ENCODE peak calls at places on chromosome 14, in five cellular contexts. S is HCT116, B is H1, X is K562, V is SK-N-MC. H is an unnamed sample.

GRCh38 chr14:24991821-24992220 is 58.1 kb downstream of the STXBP6 start:
- DNase-seq in S (no peak), B (no peak), X (no peak), V (no peak), H (no peak)

GRCh38 chr14:50534998-50535397 is 2.6 kb upstream of the MAP4K5 start:
- DNase-seq in S (no peak), B (no peak), X (no peak), V (no peak), H (no peak)

GRCh38 chr14:38405851-38406630 is 150.1 kb upstream of the CLEC14A start:
- DNase-seq in S (no peak), B (no peak), X (no peak), V (peak), H (peak)

GRCh38 chr14:58100735-58101368 is 51.2 kb downstream of the ARMH4 start:
- DNase-seq in S (no peak), B (no peak), X (no peak), V (no peak), H (no peak)

GRCh38 chr14:60760209-60760608 is 25.6 kb downstream of the MNAT1 start:
- DNase-seq in S (no peak), B (no peak), X (no peak), V (no peak), H (no peak)

GRCh38 chr14:68549057-68549421 is 243.8 kb downstream of the ZFP36L1 start:
- DNase-seq in S (peak), B (peak), X (peak), V (no peak), H (peak)

GRCh38 chr14:80973918-80974317 is 18.5 kb downstream of the TSHR start:
- DNase-seq in S (no peak), B (no peak), X (no peak), V (no peak), H (no peak)

GRCh38 chr14:67620217-67620789 is 583 bp downstream of the ARG2 start:
- DNase-seq in S (no peak), B (peak), X (peak), V (no peak), H (peak)

GRCh38 chr14:64800000-64800399 is 79.7 kb downstream of the SPTB start:
- DNase-seq in S (peak), B (no peak), X (no peak), V (no peak), H (peak)

GRCh38 chr14:36519431-36520321 is at the start of gene NKX2-1:
- DNase-seq in S (no peak), B (peak), X (no peak), V (no peak), H (peak)

GRCh38 chr14:43003845-43004244 is 1397.2 kb downstream of the LRFN5 start:
- DNase-seq in S (peak), B (no peak), X (peak), V (no peak), H (peak)

GRCh38 chr14:72104011-72104613 is 171.9 kb downstream of the RGS6 start:
- DNase-seq in S (peak), B (peak), X (peak), V (no peak), H (peak)

GRCh38 chr14:82710257-82710841 is 1176.7 kb upstream of the SEL1L start:
- DNase-seq in S (peak), B (peak), X (peak), V (peak), H (peak)

GRCh38 chr14:50821471-50822464 is 9.2 kb downstream of the NIN start:
- DNase-seq in S (no peak), B (no peak), X (peak), V (no peak), H (peak)

GRCh38 chr14:101880016-101880297 is 84.4 kb upstream of the DYNC1H1 start:
- DNase-seq in S (no peak), B (no peak), X (no peak), V (no peak), H (no peak)

GRCh38 chr14:50475460-50475859 is 56.9 kb downstream of the MAP4K5 start:
- DNase-seq in S (no peak), B (no peak), X (no peak), V (no peak), H (no peak)

GRCh38 chr14:105474478-105475268 is at the start of gene CRIP2:
- DNase-seq in S (no peak), B (peak), X (peak), V (no peak), H (peak)

GRCh38 chr14:55845963-55846851 is 266.2 kb downstream of the KTN1 start:
- DNase-seq in S (no peak), B (no peak), X (peak), V (no peak), H (no peak)

GRCh38 chr14:23365353-23366162 is 586 bp upstream of the EFS start:
- DNase-seq in S (no peak), B (peak), X (no peak), V (no peak), H (peak)

GRCh38 chr14:23364164-23364571 is 804 bp downstream of the EFS start:
- DNase-seq in S (no peak), B (no peak), X (no peak), V (no peak), H (peak)

GRCh38 chr14:23362200-23362599 is 2.8 kb downstream of the EFS start:
- DNase-seq in S (no peak), B (no peak), X (peak), V (no peak), H (peak)

GRCh38 chr14:23366163-23366921 is 1.4 kb upstream of the EFS start:
- DNase-seq in S (no peak), B (peak), X (no peak), V (peak), H (peak)

GRCh38 chr14:23364604-23365352 is at the start of gene EFS:
- DNase-seq in S (no peak), B (peak), X (no peak), V (no peak), H (peak)
- TF ChIP-seq EZH2 in S (no peak), B (no peak), X (no peak), V (no peak), H (peak)

DNA sequence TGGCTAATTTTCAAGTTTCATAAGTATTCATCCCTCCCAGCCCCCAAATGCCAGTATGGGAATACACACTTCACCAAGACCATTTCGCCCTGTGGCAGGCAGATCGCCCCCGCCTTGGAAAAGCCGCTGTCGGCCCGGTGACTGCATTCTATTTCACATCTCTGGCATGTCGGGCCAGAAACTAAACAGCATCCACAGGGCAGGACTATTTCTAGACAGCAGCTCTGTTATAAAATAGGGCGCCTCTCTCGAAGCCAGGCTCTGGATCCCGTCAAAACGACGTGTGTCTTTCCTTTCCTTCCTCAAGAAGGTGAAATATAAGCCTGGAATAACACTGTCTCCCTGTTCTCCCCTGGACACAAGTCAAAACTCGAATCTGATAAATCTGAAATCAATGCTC is 56.8 kb downstream of the GSC start:
- DNase-seq in S (no peak), B (no peak), X (no peak), V (no peak), H (no peak)
- TF ChIP-seq POLR2AphosphoS5 in S (no peak), B (no peak), X (no peak), V (no peak), H (no peak)

DNA sequence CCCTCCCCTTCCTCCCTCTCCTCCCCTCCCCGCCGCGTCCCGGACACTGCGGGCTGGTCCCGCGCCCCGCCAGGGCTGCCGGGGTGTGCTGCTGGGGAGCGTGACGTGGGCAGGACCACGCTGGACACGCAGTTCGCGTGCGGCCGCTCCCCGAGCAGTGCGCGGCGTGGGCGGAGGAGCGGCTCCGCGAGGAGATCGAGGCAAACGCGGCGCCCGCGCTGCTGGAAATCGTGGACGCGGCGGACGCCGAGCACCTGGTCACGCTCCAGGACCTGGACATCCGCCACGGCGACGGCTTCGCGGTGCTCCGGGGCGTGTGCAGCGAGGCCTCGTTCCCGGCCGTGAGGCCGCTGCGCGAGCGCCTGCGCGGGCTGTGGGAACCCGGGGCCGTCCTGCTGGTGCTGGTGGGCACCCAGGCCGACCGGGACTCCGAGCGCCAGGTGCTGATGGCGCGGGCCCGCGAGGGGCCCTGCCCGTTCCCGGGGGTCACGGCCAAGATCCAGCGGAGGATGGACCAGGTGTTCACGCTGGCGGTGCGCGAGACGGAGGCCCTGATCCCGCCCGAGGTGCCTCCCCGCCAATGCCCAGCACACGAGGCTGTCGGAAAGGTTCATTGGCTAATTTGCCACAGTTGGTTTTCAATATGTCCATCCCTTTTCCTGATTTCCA is 84.3 kb downstream of the TNFAIP2 start:
- DNase-seq in S (no peak), B (no peak), X (no peak), V (no peak), H (peak)
- TF ChIP-seq EZH2 in S (no peak), B (peak), X (no peak), V (no peak), H (no peak)

DNA sequence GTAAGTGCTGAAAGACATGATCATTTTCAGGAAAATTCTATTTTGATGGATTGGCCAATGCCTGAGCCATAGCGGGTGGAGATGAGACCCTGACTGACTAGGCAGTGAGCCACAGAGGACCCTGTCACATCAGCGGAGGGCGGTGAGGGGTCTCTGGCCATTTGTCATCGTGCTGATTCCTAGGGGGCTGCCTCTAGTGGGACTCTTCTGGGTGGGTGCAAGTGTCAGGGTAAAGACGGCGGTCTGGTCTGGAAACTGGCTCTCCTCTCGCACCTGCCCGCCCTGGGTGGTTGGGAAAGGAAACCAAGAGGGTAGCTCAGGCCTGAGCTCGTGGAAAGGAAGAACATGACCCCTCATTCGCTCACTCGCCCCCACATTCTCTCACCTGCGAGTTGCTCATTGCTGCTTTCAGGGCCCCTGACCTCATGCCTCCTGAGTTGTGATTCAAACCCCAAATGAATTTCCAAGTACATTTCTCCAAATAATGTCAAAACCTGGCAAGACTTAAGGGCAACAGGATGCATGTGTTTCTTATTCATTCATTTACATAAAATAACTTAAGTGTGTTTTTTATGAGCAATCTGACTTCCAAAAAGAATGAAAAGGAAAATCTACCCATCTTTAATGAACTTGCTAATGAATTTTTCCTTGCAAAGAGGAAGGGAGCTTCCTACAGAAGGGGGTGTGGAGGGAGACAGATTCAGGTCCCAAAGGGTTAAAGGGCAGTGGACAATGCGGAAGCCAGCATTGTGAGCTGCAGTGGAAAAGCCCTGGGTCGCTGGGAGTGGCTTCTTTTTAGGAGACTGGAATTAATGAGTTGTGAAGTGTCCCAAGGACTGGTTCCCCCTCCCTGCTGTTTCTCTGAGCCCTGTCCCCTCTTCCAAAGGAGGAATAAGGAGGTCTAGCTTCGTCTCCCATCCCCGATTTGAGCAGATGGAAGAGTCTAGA is 12.8 kb downstream of the MEG3 start:
- DNase-seq in S (no peak), B (no peak), X (no peak), V (no peak), H (no peak)
- TF ChIP-seq POLR2AphosphoS5 in S (no peak), B (no peak), X (no peak), V (no peak), H (no peak)

GRCh38 chr14:89574420-89574819 is 157.4 kb upstream of the FOXN3 start:
- DNase-seq in S (no peak), B (no peak), X (no peak), V (no peak), H (no peak)
- TF ChIP-seq EZH2 in S (no peak), B (no peak), X (no peak), V (no peak), H (no peak)

DNA sequence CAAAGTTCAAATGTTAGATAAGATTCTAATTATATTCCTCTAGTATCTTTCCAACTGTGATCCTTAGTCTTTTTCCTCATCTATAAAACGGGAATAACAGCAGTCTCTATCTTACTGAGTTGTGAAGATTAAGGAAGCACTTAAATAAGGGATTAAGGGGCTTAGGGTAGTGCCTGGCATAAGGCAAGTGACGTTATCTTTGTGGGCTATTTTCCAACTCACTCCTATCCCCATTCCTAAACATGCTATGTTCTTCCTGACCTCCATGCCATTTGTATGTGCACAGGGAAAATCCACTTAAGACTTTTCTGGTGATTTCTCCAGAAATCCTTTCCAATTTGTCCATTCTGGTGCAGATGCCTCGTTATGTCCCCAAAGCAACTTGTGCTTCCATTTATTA is 33.3 kb downstream of the SUPT16H start:
- DNase-seq in S (no peak), B (no peak), X (no peak), V (no peak), H (no peak)
- TF ChIP-seq POLR2AphosphoS5 in S (peak), B (peak), X (no peak), V (peak), H (no peak)